ENCODE peak calls at places on chromosome 11, in six cellular contexts. I is aorta; K is IMR-90; E is naive thymus-derived CD4-positive, alpha-beta T cell; O is HCT116; Q is Karpas-422. M is an unnamed sample.
A peak's percentile ranks its signal among the peaks of the same experiment; 100 is the strongest.

GRCh38 chr11:62709262-62710000 is 2.0 kb downstream of the GNG3 start:
- DNase-seq in I (peak; percentile 98), K (peak; percentile 97), E (peak; percentile 97), O (no peak), Q (peak; percentile 98), M (peak; percentile 77)

GRCh38 chr11:19644316-19644715 is 68.3 kb upstream of the NAV2 start:
- DNase-seq in I (no peak), K (no peak), E (no peak), O (no peak), Q (no peak), M (no peak)

GRCh38 chr11:126355926-126356897 is 726 bp downstream of the ST3GAL4 start:
- DNase-seq in I (peak; percentile 84), K (no peak), E (no peak), O (no peak), Q (no peak), M (peak; percentile 86)

GRCh38 chr11:27124514-27125264 is 84.1 kb downstream of the BBOX1 start:
- DNase-seq in I (no peak), K (peak; percentile 42), E (no peak), O (no peak), Q (peak; percentile 41), M (no peak)

GRCh38 chr11:14906614-14907392 is 14.8 kb upstream of the CYP2R1 start:
- DNase-seq in I (no peak), K (no peak), E (no peak), O (no peak), Q (no peak), M (no peak)

GRCh38 chr11:88179966-88180629 is 4.9 kb upstream of the RAB38 start:
- DNase-seq in I (no peak), K (peak; percentile 13), E (no peak), O (no peak), Q (no peak), M (no peak)

GRCh38 chr11:32817181-32817842 is 12.4 kb upstream of the PRRG4 start:
- DNase-seq in I (no peak), K (no peak), E (no peak), O (no peak), Q (no peak), M (no peak)

GRCh38 chr11:6735306-6735705 is 36.5 kb downstream of the OR2AG2 start:
- DNase-seq in I (no peak), K (no peak), E (no peak), O (no peak), Q (no peak), M (no peak)

GRCh38 chr11:124441081-124441480 is 4.4 kb downstream of the OR8B8 start:
- DNase-seq in I (no peak), K (no peak), E (no peak), O (no peak), Q (no peak), M (no peak)

GRCh38 chr11:75527130-75527529 is 1.4 kb upstream of the GDPD5 start:
- DNase-seq in I (no peak), K (no peak), E (no peak), O (no peak), Q (no peak), M (no peak)

GRCh38 chr11:33737362-33737821 is 1.2 kb upstream of the CD59 start:
- DNase-seq in I (no peak), K (no peak), E (no peak), O (no peak), Q (no peak), M (no peak)

GRCh38 chr11:80163011-80163410 is 722.2 kb upstream of the TENM4 start:
- DNase-seq in I (no peak), K (peak; percentile 25), E (no peak), O (no peak), Q (no peak), M (no peak)

GRCh38 chr11:61259363-61259762 is 18.4 kb downstream of the PGA5 start:
- DNase-seq in I (no peak), K (no peak), E (no peak), O (no peak), Q (no peak), M (no peak)

GRCh38 chr11:95067042-95067827 is 516 bp downstream of the SRSF8 start:
- DNase-seq in I (peak; percentile 96), K (peak; percentile 72), E (peak; percentile 74), O (no peak), Q (peak; percentile 95), M (peak; percentile 82)

GRCh38 chr11:441043-441417 is 781 bp downstream of the ANO9 start:
- DNase-seq in I (peak; percentile 67), K (no peak), E (no peak), O (no peak), Q (no peak), M (no peak)

GRCh38 chr11:102666331-102666957 is 39.1 kb downstream of the MMP27 start:
- DNase-seq in I (no peak), K (peak; percentile 60), E (peak; percentile 24), O (peak; percentile 37), Q (peak; percentile 88), M (no peak)

GRCh38 chr11:75557649-75558494 is 4.2 kb upstream of the SERPINH1 start:
- DNase-seq in I (peak; percentile 87), K (peak; percentile 95), E (no peak), O (no peak), Q (no peak), M (peak; percentile 94)

GRCh38 chr11:103494491-103494890 is 385.3 kb downstream of the DYNC2H1 start:
- DNase-seq in I (no peak), K (no peak), E (no peak), O (no peak), Q (no peak), M (no peak)

GRCh38 chr11:89125298-89125697 is 52.4 kb upstream of the TYR start:
- DNase-seq in I (no peak), K (no peak), E (no peak), O (no peak), Q (no peak), M (no peak)

GRCh38 chr11:124748481-124749338 is 3.3 kb downstream of the VSIG2 start:
- DNase-seq in I (no peak), K (peak; percentile 56), E (no peak), O (no peak), Q (no peak), M (no peak)

GRCh38 chr11:46105902-46106301 is 15.4 kb downstream of the PHF21A start:
- DNase-seq in I (no peak), K (no peak), E (no peak), O (no peak), Q (peak; percentile 58), M (no peak)

GRCh38 chr11:128424271-128424709 is 163.1 kb downstream of the ETS1 start:
- DNase-seq in I (peak; percentile 80), K (no peak), E (no peak), O (no peak), Q (no peak), M (no peak)

GRCh38 chr11:78957481-78958245 is 383.0 kb upstream of the NARS2 start:
- DNase-seq in I (no peak), K (peak; percentile 63), E (no peak), O (no peak), Q (no peak), M (no peak)

GRCh38 chr11:64833198-64833502 is 11.3 kb downstream of the CDC42BPG start:
- DNase-seq in I (no peak), K (no peak), E (no peak), O (no peak), Q (no peak), M (no peak)

GRCh38 chr11:94933225-94934130 is 39.9 kb downstream of the CWC15 start:
- DNase-seq in I (no peak), K (peak; percentile 97), E (no peak), O (no peak), Q (no peak), M (peak; percentile 88)

DNA sequence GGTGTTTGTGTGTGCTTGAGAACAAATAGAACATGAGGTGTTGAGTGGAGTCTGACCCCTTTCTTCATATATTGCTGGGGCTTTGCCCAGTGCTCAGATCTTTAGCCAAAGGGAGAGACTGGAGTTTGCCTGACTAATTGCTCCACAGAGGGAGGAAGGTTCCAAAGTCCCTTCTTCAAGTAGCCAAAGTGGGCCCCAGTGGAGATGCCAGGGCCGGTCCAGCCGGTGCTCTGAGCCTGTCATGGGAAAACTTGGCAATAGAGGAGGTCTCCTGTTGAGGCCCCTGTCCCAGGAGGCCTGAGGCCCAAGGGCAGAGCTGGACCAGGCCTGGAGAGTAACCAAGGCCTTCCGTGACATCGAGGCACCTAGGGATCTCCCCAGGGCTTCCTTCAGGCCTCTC is 112.3 kb downstream of the DSCAML1 start:
- DNase-seq in I (no peak), K (no peak), E (no peak), O (no peak), Q (no peak), M (no peak)
- H3K27me3 ChIP-seq in I (no peaks in the 10 kb centered on the region), K (peaks cover 6% of the 10 kb centered on the region), E (no peaks in the 10 kb centered on the region), O (peaks cover 7% of the 10 kb centered on the region), Q (no peaks in the 10 kb centered on the region), M (peaks cover 2% of the 10 kb centered on the region)

GRCh38 chr11:17736921-17737817 is 2.6 kb downstream of the KCNC1 start:
- DNase-seq in I (peak; percentile 52), K (no peak), E (no peak), O (no peak), Q (no peak), M (no peak)
- H3K27me3 ChIP-seq in I (no peaks in the 10 kb centered on the region), K (peaks cover 68% of the 10 kb centered on the region), E (no peaks in the 10 kb centered on the region), O (no peaks in the 10 kb centered on the region), Q (no peaks in the 10 kb centered on the region), M (no peaks in the 10 kb centered on the region)

DNA sequence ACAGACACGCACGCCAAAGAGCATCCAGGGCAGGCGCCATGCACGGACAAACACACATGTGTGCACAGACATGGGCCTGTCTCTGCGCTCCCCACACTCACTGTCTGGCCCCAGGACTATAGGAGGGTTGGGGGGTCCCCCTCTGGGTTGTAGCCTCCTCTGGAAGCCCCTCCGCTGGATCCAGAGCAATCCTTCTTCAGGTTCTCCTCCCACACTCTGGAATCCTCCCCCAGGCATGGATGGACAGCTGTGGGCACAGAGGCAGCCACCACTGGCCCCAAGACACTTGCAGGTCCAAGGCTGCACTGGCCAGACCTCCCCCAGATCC is 2.5 kb upstream of the TBX10 start:
- DNase-seq in I (peak; percentile 58), K (no peak), E (no peak), O (no peak), Q (no peak), M (no peak)
- H3K27me3 ChIP-seq in I (no peaks in the 10 kb centered on the region), K (peaks cover 17% of the 10 kb centered on the region), E (no peaks in the 10 kb centered on the region), O (no peaks in the 10 kb centered on the region), Q (no peaks in the 10 kb centered on the region), M (peaks cover 3% of the 10 kb centered on the region)

GRCh38 chr11:22337571-22338464 is at the start of gene SLC17A6:
- DNase-seq in I (no peak), K (peak; percentile 8), E (no peak), O (no peak), Q (peak; percentile 64), M (peak; percentile 9)
- H3K27me3 ChIP-seq in I (no peaks in the 10 kb centered on the region), K (peaks cover 25% of the 10 kb centered on the region), E (peaks cover 4% of the 10 kb centered on the region), O (no peaks in the 10 kb centered on the region), Q (no peaks in the 10 kb centered on the region), M (no peaks in the 10 kb centered on the region)

GRCh38 chr11:2553886-2554285 is 109.1 kb downstream of the KCNQ1 start:
- DNase-seq in I (peak; percentile 24), K (no peak), E (no peak), O (no peak), Q (no peak), M (no peak)

GRCh38 chr11:2555376-2555775 is 110.6 kb downstream of the KCNQ1 start:
- DNase-seq in I (peak; percentile 71), K (no peak), E (no peak), O (no peak), Q (no peak), M (no peak)

GRCh38 chr11:2557381-2557780 is 112.6 kb downstream of the KCNQ1 start:
- DNase-seq in I (peak; percentile 20), K (no peak), E (no peak), O (no peak), Q (no peak), M (no peak)

GRCh38 chr11:2554338-2555240 is 109.8 kb downstream of the KCNQ1 start:
- DNase-seq in I (peak; percentile 35), K (no peak), E (no peak), O (no peak), Q (no peak), M (no peak)

GRCh38 chr11:2555891-2556290 is 111.1 kb downstream of the KCNQ1 start:
- DNase-seq in I (peak; percentile 55), K (no peak), E (no peak), O (no peak), Q (no peak), M (no peak)
- H3K27me3 ChIP-seq in I (no peaks in the 10 kb centered on the region), K (peaks cover 47% of the 10 kb centered on the region), E (no peaks in the 10 kb centered on the region), O (no peaks in the 10 kb centered on the region), Q (no peaks in the 10 kb centered on the region), M (no peaks in the 10 kb centered on the region)

M was measured in MG63.